ENCODE peak calls at places on chromosomes 5 and 9, in nine cellular contexts. V is activated gamma-delta T cell treated with Interleukin-2 at 50 U/mL for 16 hours; S is globus pallidus; Y is activated CD4-positive, alpha-beta T cell treated with anti-CD3 and anti-CD28 coated beads for 48 hours; F is T-helper 1 cell; L is brain pericyte; W is activated T-cell treated with anti-CD3 and anti-CD28 coated beads, Interleukin-2, amount 50 U/mL, for 72 hours; M is AG09319; G is HTR-8/SVneo. A is an unnamed sample.

GRCh38 chr5:148623741-148624140 is 30.6 kb downstream of the HTR4 start:
- DNase-seq in V (no peak), S (no peak), Y (no peak), F (no peak), L (no peak), W (no peak), M (no peak), G (no peak), A (no peak)

GRCh38 chr5:113123563-113123962 is 147.0 kb downstream of the DCP2 start:
- DNase-seq in V (no peak), S (no peak), Y (no peak), F (no peak), L (no peak), W (no peak), M (no peak), G (no peak), A (no peak)

GRCh38 chr5:134114886-134115805 is 665 bp downstream of the TCF7 start:
- DNase-seq in V (peak; percentile 90), S (no peak), Y (peak; percentile 84), F (no peak), L (no peak), W (peak; percentile 85), M (no peak), G (peak; percentile 44), A (peak; percentile 62)

GRCh38 chr9:6545017-6545691 is 100.4 kb downstream of the GLDC start:
- DNase-seq in V (no peak), S (no peak), Y (no peak), F (no peak), L (no peak), W (no peak), M (no peak), G (no peak), A (no peak)

GRCh38 chr9:98536542-98537173 is 172.1 kb downstream of the GABBR2 start:
- DNase-seq in V (no peak), S (no peak), Y (peak; percentile 63), F (peak; percentile 28), L (no peak), W (peak; percentile 44), M (no peak), G (no peak), A (no peak)

GRCh38 chr9:88308831-88309230 is 79.4 kb upstream of the SPIN1 start:
- DNase-seq in V (no peak), S (no peak), Y (no peak), F (no peak), L (no peak), W (no peak), M (no peak), G (no peak), A (no peak)

GRCh38 chr5:18314192-18314778 is 680.0 kb downstream of the TAF11L14 start:
- DNase-seq in V (no peak), S (no peak), Y (peak; percentile 8), F (no peak), L (no peak), W (no peak), M (no peak), G (peak; percentile 32), A (no peak)

GRCh38 chr5:76601470-76601869 is 21.7 kb downstream of the F2RL2 start:
- DNase-seq in V (peak; percentile 19), S (peak; percentile 57), Y (no peak), F (peak; percentile 62), L (no peak), W (peak; percentile 19), M (peak; percentile 55), G (peak; percentile 58), A (no peak)

GRCh38 chr9:3865373-3865772 is 339.6 kb upstream of the RFX3 start:
- DNase-seq in V (no peak), S (no peak), Y (no peak), F (no peak), L (no peak), W (no peak), M (no peak), G (no peak), A (no peak)

GRCh38 chr5:153559926-153560325 is 69.5 kb downstream of the GRIA1 start:
- DNase-seq in V (no peak), S (no peak), Y (no peak), F (no peak), L (no peak), W (no peak), M (peak; percentile 47), G (no peak), A (no peak)

GRCh38 chr5:141521244-141521781 is 32.4 kb downstream of the PCDHGC5 start:
- DNase-seq in V (no peak), S (peak; percentile 90), Y (no peak), F (peak; percentile 29), L (peak; percentile 86), W (no peak), M (peak; percentile 96), G (peak; percentile 78), A (no peak)

GRCh38 chr5:154274828-154275185 is 84.3 kb downstream of the GALNT10 start:
- DNase-seq in V (no peak), S (no peak), Y (no peak), F (no peak), L (no peak), W (no peak), M (no peak), G (no peak), A (no peak)

GRCh38 chr5:12566441-12566840 is 662.2 kb upstream of the CTNND2 start:
- DNase-seq in V (no peak), S (no peak), Y (no peak), F (no peak), L (no peak), W (no peak), M (no peak), G (no peak), A (no peak)

GRCh38 chr5:1524799-1525623 is 1.3 kb upstream of the LPCAT1 start:
- DNase-seq in V (no peak), S (no peak), Y (no peak), F (no peak), L (no peak), W (no peak), M (no peak), G (no peak), A (peak; percentile 10)

GRCh38 chr5:97728920-97729319 is 545.9 kb upstream of the RIOK2 start:
- DNase-seq in V (no peak), S (no peak), Y (no peak), F (no peak), L (no peak), W (no peak), M (no peak), G (no peak), A (no peak)

GRCh38 chr9:132557159-132557558 is 25.2 kb upstream of the BARHL1 start:
- DNase-seq in V (no peak), S (no peak), Y (no peak), F (no peak), L (no peak), W (no peak), M (no peak), G (no peak), A (no peak)

GRCh38 chr9:89036383-89036782 is 45.1 kb downstream of the S1PR3 start:
- DNase-seq in V (no peak), S (no peak), Y (no peak), F (no peak), L (no peak), W (no peak), M (no peak), G (no peak), A (no peak)

GRCh38 chr5:168765220-168766037 is 186.3 kb upstream of the PANK3 start:
- DNase-seq in V (no peak), S (no peak), Y (no peak), F (no peak), L (no peak), W (no peak), M (no peak), G (no peak), A (no peak)

GRCh38 chr5:169567079-169567478 is 16.5 kb upstream of the SPDL1 start:
- DNase-seq in V (no peak), S (no peak), Y (no peak), F (no peak), L (no peak), W (no peak), M (no peak), G (no peak), A (no peak)

GRCh38 chr5:40410231-40410861 is 269.4 kb upstream of the PTGER4 start:
- DNase-seq in V (peak; percentile 63), S (peak; percentile 24), Y (peak; percentile 68), F (peak; percentile 94), L (no peak), W (peak; percentile 79), M (no peak), G (peak; percentile 76), A (peak; percentile 52)

GRCh38 chr5:122126177-122126701 is 3.1 kb upstream of the ZNF474 start:
- DNase-seq in V (no peak), S (no peak), Y (no peak), F (no peak), L (no peak), W (no peak), M (peak; percentile 36), G (peak; percentile 2), A (no peak)

GRCh38 chr5:177147239-177147638 is 13.7 kb downstream of the NSD1 start:
- DNase-seq in V (no peak), S (no peak), Y (no peak), F (no peak), L (no peak), W (no peak), M (no peak), G (no peak), A (no peak)

GRCh38 chr9:109816490-109816889 is 36.5 kb downstream of the PALM2AKAP2 start:
- DNase-seq in V (no peak), S (peak; percentile 12), Y (no peak), F (no peak), L (peak; percentile 72), W (no peak), M (peak; percentile 85), G (peak; percentile 82), A (no peak)

GRCh38 chr9:99606955-99607354 is 214.7 kb upstream of the NR4A3 start:
- DNase-seq in V (no peak), S (no peak), Y (no peak), F (no peak), L (no peak), W (no peak), M (no peak), G (no peak), A (no peak)

GRCh38 chr5:167358868-167359492 is 932.5 kb upstream of the WWC1 start:
- DNase-seq in V (no peak), S (no peak), Y (no peak), F (no peak), L (no peak), W (no peak), M (no peak), G (no peak), A (no peak)

GRCh38 chr5:31502506-31502905 is 29.4 kb downstream of the DROSHA start:
- DNase-seq in V (no peak), S (peak; percentile 14), Y (no peak), F (no peak), L (no peak), W (no peak), M (no peak), G (no peak), A (no peak)